ENCODE peak calls at places on chromosomes 1 and 21, in five cellular contexts. W, C, U, F and I are unnamed samples.

GRCh38 chr1:201560328-201561194 is 21.6 kb downstream of the NAV1 start:
- DNase-seq in C (no peak), U (no peak), F (no peak), W (no peak), I (no peak)

GRCh38 chr1:24418898-24419628 is 3.5 kb downstream of the NIPAL3 start:
- DNase-seq in W (no peak), C (peak; percentile 48), U (no peak), F (peak; percentile 83), I (no peak)

GRCh38 chr1:156571959-156572662 is at the start of gene IQGAP3:
- DNase-seq in C (peak; percentile 96), U (peak; percentile 56), F (peak; percentile 73), W (peak; percentile 95), I (peak; percentile 83)

GRCh38 chr1:101820080-101820479 is 176.6 kb downstream of the OLFM3 start:
- DNase-seq in W (no peak), F (peak; percentile 25), C (peak; percentile 48), U (no peak), I (peak; percentile 22)

GRCh38 chr1:193115629-193116227 is 6.1 kb upstream of the CDC73 start:
- DNase-seq in U (no peak), C (no peak), F (no peak), W (no peak), I (no peak)

GRCh38 chr1:157849229-157849875 is 7.7 kb upstream of the CD5L start:
- DNase-seq in F (peak; percentile 21), W (no peak), C (no peak), U (no peak), I (no peak)

GRCh38 chr1:226870026-226870322 is 442 bp upstream of the PSEN2 start:
- DNase-seq in C (no peak), F (no peak), W (no peak), U (no peak), I (no peak)

GRCh38 chr1:153774780-153775431 is at the start of gene SLC27A3:
- DNase-seq in C (peak; percentile 77), U (peak; percentile 17), F (peak; percentile 55), W (peak; percentile 55), I (peak; percentile 74)

GRCh38 chr1:74468982-74469603 is 43.3 kb downstream of the LRRC53 start:
- DNase-seq in F (peak; percentile 36), W (no peak), C (peak; percentile 49), U (no peak), I (peak; percentile 63)

GRCh38 chr1:156151093-156151688 is 2.2 kb upstream of the SEMA4A start:
- DNase-seq in W (no peak), F (no peak), U (no peak), C (no peak), I (no peak)

GRCh38 chr1:29022615-29023014 is 101.1 kb downstream of the TMEM200B start:
- DNase-seq in C (no peak), W (no peak), U (no peak), F (no peak), I (no peak)

GRCh38 chr1:99749948-99750347 is 16.5 kb downstream of the FRRS1 start:
- DNase-seq in W (no peak), F (no peak), U (no peak), C (no peak), I (no peak)

GRCh38 chr1:38745476-38746410 is 113.8 kb downstream of the RRAGC start:
- DNase-seq in W (no peak), C (no peak), F (no peak), U (no peak), I (no peak)

GRCh38 chr1:147747966-147748365 is 12.4 kb downstream of the GJA5 start:
- DNase-seq in U (no peak), F (no peak), W (no peak), C (no peak), I (no peak)

GRCh38 chr1:93056214-93056613 is 22.9 kb upstream of the MTF2 start:
- DNase-seq in F (no peak), U (no peak), C (no peak), W (peak; percentile 33), I (no peak)

GRCh38 chr1:111736548-111737215 is 2.5 kb downstream of the INKA2 start:
- DNase-seq in U (no peak), W (no peak), C (no peak), F (peak; percentile 91), I (no peak)

GRCh38 chr1:148372731-148373130 is 110.4 kb downstream of the PPIAL4G start:
- DNase-seq in U (no peak), W (no peak), F (no peak), C (no peak), I (no peak)

GRCh38 chr1:248696261-248696660 is 6.3 kb downstream of the OR14I1 start:
- DNase-seq in W (no peak), U (no peak), F (peak; percentile 7), C (no peak), I (no peak)

GRCh38 chr1:10724052-10724494 is 72.4 kb downstream of the CASZ1 start:
- DNase-seq in W (no peak), C (no peak), F (no peak), U (no peak), I (no peak)

GRCh38 chr1:244226440-244226839 is 175.4 kb downstream of the ZBTB18 start:
- DNase-seq in U (no peak), F (no peak), C (no peak), W (no peak), I (no peak)

GRCh38 chr1:187691439-187691838 is 862.7 kb downstream of the PLA2G4A start:
- DNase-seq in U (no peak), W (no peak), C (no peak), F (no peak), I (no peak)

GRCh38 chr1:229751629-229752028 is 125.6 kb downstream of the URB2 start:
- DNase-seq in F (no peak), U (no peak), W (no peak), C (no peak), I (no peak)

GRCh38 chr1:164786980-164787833 is 228.2 kb downstream of the PBX1 start:
- DNase-seq in C (peak; percentile 85), U (peak; percentile 26), W (peak; percentile 85), F (peak; percentile 89), I (peak; percentile 61)

GRCh38 chr1:185049670-185050069 is 4.3 kb downstream of the RNF2 start:
- DNase-seq in W (no peak), F (no peak), C (no peak), U (no peak), I (no peak)

GRCh38 chr1:35511305-35511704 is 45.9 kb downstream of the KIAA0319L start:
- DNase-seq in W (no peak), F (no peak), C (no peak), U (no peak), I (no peak)

GRCh38 chr1:233782932-233783586 is 121.4 kb upstream of the SLC35F3 start:
- DNase-seq in W (no peak), U (no peak), F (no peak), C (no peak), I (no peak)

GRCh38 chr1:198858026-198858425 is 219.2 kb downstream of the PTPRC start:
- DNase-seq in F (no peak), C (no peak), U (no peak), W (no peak), I (no peak)

GRCh38 chr1:27318137-27318536 is 3.8 kb upstream of the TMEM222 start:
- DNase-seq in F (no peak), W (no peak), C (peak; percentile 43), U (no peak), I (no peak)

GRCh38 chr21:46181953-46182547 is 2.2 kb downstream of the SPATC1L start:
- DNase-seq in U (no peak), C (no peak), F (no peak), W (no peak), I (no peak)